ENCODE peak calls at places on chromosomes 3 and 15, in seven cellular contexts. E is mammary epithelial cell, P is NCI-H69, T is SW480, N is T-helper 1 cell, I is NCI-H524, F is GM13976. O is an unnamed sample.
A peak's percentile ranks its signal among the peaks of the same experiment; 100 is the strongest.

GRCh38 chr3:159804726-159805410 is 183.8 kb upstream of the IL12A start:
- DNase-seq in I (peak; percentile 74), N (no peak), T (peak; percentile 82), P (peak; percentile 90), E (peak; percentile 79), F (peak; percentile 73), O (peak; percentile 91)

GRCh38 chr15:67199881-67200763 is 54.3 kb downstream of the AAGAB start:
- DNase-seq in I (no peak), E (no peak), F (no peak), P (no peak), N (no peak), T (no peak), O (no peak)

GRCh38 chr3:33041909-33042308 is 55.0 kb downstream of the GLB1 start:
- DNase-seq in N (no peak), T (no peak), F (no peak), P (no peak), E (no peak), I (no peak), O (no peak)

GRCh38 chr3:193782280-193782654 is 189.3 kb downstream of the OPA1 start:
- DNase-seq in F (no peak), I (no peak), P (no peak), T (peak; percentile 92), E (peak; percentile 94), N (no peak), O (peak; percentile 79)

GRCh38 chr3:149541091-149541491 is 66.6 kb downstream of the TM4SF4 start:
- DNase-seq in T (no peak), P (no peak), N (no peak), E (no peak), F (no peak), I (no peak), O (no peak)

GRCh38 chr3:126952983-126953660 is 29.8 kb upstream of the PLXNA1 start:
- DNase-seq in T (no peak), I (no peak), E (no peak), P (no peak), N (no peak), F (no peak), O (no peak)

GRCh38 chr3:75906555-75907112 is 121.3 kb upstream of the ZNF717 start:
- DNase-seq in F (no peak), I (peak; percentile 63), T (no peak), E (peak; percentile 31), P (peak; percentile 81), N (no peak), O (peak; percentile 78)

GRCh38 chr3:72299321-72299802 is 514.4 kb upstream of the PROK2 start:
- DNase-seq in P (peak; percentile 79), N (no peak), F (no peak), I (no peak), E (peak; percentile 11), T (peak; percentile 8), O (no peak)

GRCh38 chr15:77983091-77983707 is 94.3 kb downstream of the TBC1D2B start:
- DNase-seq in I (no peak), E (no peak), T (no peak), F (no peak), N (no peak), P (no peak), O (no peak)

GRCh38 chr3:39028466-39028865 is 23.3 kb downstream of the SCN11A start:
- DNase-seq in T (no peak), E (no peak), F (no peak), N (no peak), I (no peak), P (no peak), O (peak; percentile 30)

GRCh38 chr15:47432831-47433230 is 284.5 kb upstream of the SEMA6D start:
- DNase-seq in N (no peak), F (no peak), I (no peak), T (no peak), E (no peak), P (no peak), O (no peak)

GRCh38 chr3:135224963-135225362 is 429.9 kb downstream of the EPHB1 start:
- DNase-seq in N (no peak), E (no peak), P (no peak), T (no peak), F (no peak), I (no peak), O (no peak)

GRCh38 chr15:80660114-80660513 is 35.0 kb upstream of the ABHD17C start:
- DNase-seq in P (peak; percentile 66), F (no peak), I (no peak), T (peak; percentile 76), E (no peak), N (no peak), O (peak; percentile 74)

GRCh38 chr15:81182746-81183402 is 13.8 kb upstream of the IL16 start:
- DNase-seq in P (no peak), F (no peak), T (no peak), N (no peak), E (no peak), I (no peak), O (no peak)

GRCh38 chr3:56878046-56878445 is 76.3 kb upstream of the ARHGEF3 start:
- DNase-seq in F (peak; percentile 55), I (no peak), P (no peak), T (no peak), E (no peak), N (no peak), O (no peak)

GRCh38 chr3:122903171-122903570 is 108.3 kb downstream of the SLC49A4 start:
- DNase-seq in P (no peak), F (no peak), E (no peak), N (no peak), I (no peak), T (no peak), O (no peak)

GRCh38 chr3:27090265-27091041 is 278.7 kb downstream of the NEK10 start:
- DNase-seq in E (no peak), F (no peak), P (no peak), T (no peak), I (no peak), N (no peak), O (no peak)

GRCh38 chr3:147895509-147895908 is 486.3 kb downstream of the ZIC1 start:
- DNase-seq in P (no peak), T (no peak), N (no peak), I (no peak), F (no peak), E (no peak), O (no peak)

GRCh38 chr3:182913889-182914288 is 66.4 kb downstream of the DCUN1D1 start:
- DNase-seq in P (peak; percentile 17), E (no peak), F (peak; percentile 33), N (no peak), I (no peak), T (no peak), O (no peak)

GRCh38 chr15:29226431-29227216 is 43.0 kb downstream of the NSMCE3 start:
- DNase-seq in E (no peak), N (no peak), P (peak; percentile 98), F (no peak), I (no peak), T (no peak), O (no peak)

GRCh38 chr3:33006081-33006480 is 54.6 kb downstream of the CCR4 start:
- DNase-seq in F (no peak), N (no peak), E (no peak), P (no peak), I (no peak), T (no peak), O (no peak)

GRCh38 chr3:23650371-23651140 is 155.2 kb upstream of the UBE2E1 start:
- DNase-seq in F (no peak), N (no peak), I (no peak), E (peak; percentile 89), T (no peak), P (no peak), O (no peak)

GRCh38 chr3:45940781-45941365 is 2.4 kb upstream of the CXCR6 start:
- DNase-seq in F (no peak), E (no peak), T (no peak), N (no peak), I (no peak), P (no peak), O (no peak)

GRCh38 chr3:24351779-24352469 is 142.7 kb downstream of the THRB start:
- DNase-seq in E (no peak), T (no peak), N (no peak), P (peak; percentile 6), I (no peak), F (no peak), O (no peak)

GRCh38 chr3:50356553-50356952 is 2.8 kb downstream of the TMEM115 start:
- DNase-seq in F (no peak), P (peak; percentile 41), T (no peak), N (no peak), I (no peak), E (no peak), O (peak; percentile 51)

GRCh38 chr3:24305795-24306467 is 188.7 kb downstream of the THRB start:
- DNase-seq in N (no peak), I (no peak), T (no peak), E (no peak), F (no peak), P (peak; percentile 82), O (no peak)

GRCh38 chr3:12952322-12953200 is 111.2 kb upstream of the RPL32 start:
- DNase-seq in E (no peak), T (no peak), P (no peak), I (no peak), F (no peak), N (no peak), O (no peak)

GRCh38 chr3:142844339-142844977 is 44.4 kb downstream of the PCOLCE2 start:
- DNase-seq in P (peak; percentile 53), E (peak; percentile 67), N (no peak), T (peak; percentile 51), F (peak; percentile 42), I (no peak), O (peak; percentile 46)

GRCh38 chr15:29936353-29937049 is 114.2 kb upstream of the TJP1 start:
- DNase-seq in N (no peak), F (no peak), P (peak; percentile 30), T (no peak), E (peak; percentile 75), I (no peak), O (no peak)

GRCh38 chr3:72722930-72723726 is 125.1 kb downstream of the SHQ1 start:
- DNase-seq in T (no peak), N (no peak), I (no peak), E (peak; percentile 58), F (peak; percentile 55), P (peak; percentile 83), O (no peak)

GRCh38 chr3:25043181-25043580 is 384.9 kb upstream of the RARB start:
- DNase-seq in T (no peak), F (no peak), E (no peak), N (no peak), I (no peak), P (no peak), O (no peak)

GRCh38 chr15:78103406-78104118 is 11.2 kb downstream of the SH2D7 start:
- DNase-seq in T (no peak), E (no peak), P (no peak), F (peak; percentile 91), N (no peak), I (no peak), O (no peak)

GRCh38 chr3:60065227-60065868 is 1015.5 kb upstream of the CFAP20DC start:
- DNase-seq in N (no peak), F (no peak), T (no peak), I (no peak), P (no peak), E (no peak), O (no peak)

GRCh38 chr3:97817965-97818364 is 3.8 kb upstream of the CRYBG3 start:
- DNase-seq in N (no peak), I (peak; percentile 99), E (no peak), T (no peak), P (peak; percentile 96), F (no peak), O (no peak)

GRCh38 chr3:117047951-117048705 is 338.5 kb downstream of the TUSC7 start:
- DNase-seq in N (no peak), I (no peak), E (no peak), T (no peak), P (no peak), F (no peak), O (no peak)

GRCh38 chr3:46551615-46552014 is 14.5 kb downstream of the LRRC2 start:
- DNase-seq in N (no peak), T (no peak), P (no peak), I (no peak), F (no peak), E (no peak), O (no peak)